ENCODE peak calls at places on chromosomes 11 and 22, in five cellular contexts. G, N, R, W and H are unnamed samples.

GRCh38 chr22:22019659-22020424 is 37.3 kb upstream of the TOP3B start:
- DNase-seq in R (no peak), N (no peak), G (no peak), W (no peak), H (no peak)

GRCh38 chr22:28799125-28799833 is 1.1 kb downstream of the XBP1 start:
- DNase-seq in G (no peak), W (peak), R (peak), N (no peak), H (peak)

GRCh38 chr11:64078294-64078693 is 42.6 kb downstream of the FLRT1 start:
- DNase-seq in G (no peak), N (no peak), W (no peak), R (no peak), H (no peak)

GRCh38 chr11:31628111-31628510 is 118.5 kb downstream of the ELP4 start:
- DNase-seq in G (no peak), R (no peak), N (no peak), W (no peak), H (no peak)

GRCh38 chr11:111785886-111786412 is 19.8 kb upstream of the PPP2R1B start:
- DNase-seq in W (no peak), N (no peak), R (no peak), G (no peak), H (no peak)

GRCh38 chr11:7564803-7565202 is 51.0 kb downstream of the PPFIBP2 start:
- DNase-seq in R (no peak), G (no peak), W (no peak), N (no peak), H (no peak)

GRCh38 chr22:35552846-35553245 is 12.2 kb downstream of the RASD2 start:
- DNase-seq in W (no peak), N (no peak), R (no peak), G (no peak), H (no peak)

GRCh38 chr11:93024376-93024775 is 54.9 kb downstream of the MTNR1B start:
- DNase-seq in R (no peak), N (no peak), W (no peak), G (no peak), H (no peak)

GRCh38 chr11:91608662-91609061 is 616.0 kb upstream of the FAT3 start:
- DNase-seq in N (no peak), G (no peak), W (no peak), R (no peak), H (no peak)

GRCh38 chr11:2975594-2975993 is 16.5 kb downstream of the NAP1L4 start:
- DNase-seq in R (no peak), N (no peak), G (no peak), W (peak), H (no peak)

GRCh38 chr22:19766506-19767426 is 6.2 kb downstream of the TBX1 start:
- DNase-seq in G (peak), W (peak), N (peak), R (peak), H (no peak)

GRCh38 chr22:25219948-25220442 is 556 bp downstream of the CRYBB2 start:
- DNase-seq in G (no peak), N (no peak), R (no peak), W (no peak), H (no peak)

GRCh38 chr22:44816141-44816540 is 63.8 kb downstream of the ARHGAP8 start:
- DNase-seq in G (peak), W (no peak), R (no peak), N (no peak), H (no peak)

GRCh38 chr11:115214644-115215305 is 289.4 kb downstream of the CADM1 start:
- DNase-seq in R (no peak), W (no peak), G (no peak), N (no peak), H (no peak)

GRCh38 chr11:115219378-115219777 is 284.8 kb downstream of the CADM1 start:
- DNase-seq in G (no peak), N (no peak), R (no peak), W (no peak), H (no peak)

GRCh38 chr11:115217726-115218311 is 286.4 kb downstream of the CADM1 start:
- DNase-seq in G (no peak), W (no peak), R (no peak), N (no peak), H (no peak)

GRCh38 chr11:115213007-115213406 is 291.2 kb downstream of the CADM1 start:
- DNase-seq in N (no peak), W (no peak), G (no peak), R (no peak), H (no peak)

GRCh38 chr11:115215694-115216615 is 288.3 kb downstream of the CADM1 start:
- DNase-seq in G (no peak), R (no peak), N (no peak), W (no peak), H (no peak)
- H3K27ac ChIP-seq in G (no peak), R (no peak), N (no peak), W (no peak), H (no peak)

GRCh38 chr11:121672630-121673487 is 220.1 kb upstream of the SORL1-AS1 start:
- DNase-seq in G (no peak), N (peak), R (no peak), W (no peak), H (peak)

GRCh38 chr11:121670792-121671275 is 218.1 kb upstream of the SORL1-AS1 start:
- DNase-seq in G (no peak), R (no peak), W (no peak), N (no peak), H (no peak)

GRCh38 chr11:121669422-121669821 is 216.7 kb upstream of the SORL1-AS1 start:
- DNase-seq in W (no peak), N (no peak), G (no peak), R (no peak), H (no peak)

DNA sequence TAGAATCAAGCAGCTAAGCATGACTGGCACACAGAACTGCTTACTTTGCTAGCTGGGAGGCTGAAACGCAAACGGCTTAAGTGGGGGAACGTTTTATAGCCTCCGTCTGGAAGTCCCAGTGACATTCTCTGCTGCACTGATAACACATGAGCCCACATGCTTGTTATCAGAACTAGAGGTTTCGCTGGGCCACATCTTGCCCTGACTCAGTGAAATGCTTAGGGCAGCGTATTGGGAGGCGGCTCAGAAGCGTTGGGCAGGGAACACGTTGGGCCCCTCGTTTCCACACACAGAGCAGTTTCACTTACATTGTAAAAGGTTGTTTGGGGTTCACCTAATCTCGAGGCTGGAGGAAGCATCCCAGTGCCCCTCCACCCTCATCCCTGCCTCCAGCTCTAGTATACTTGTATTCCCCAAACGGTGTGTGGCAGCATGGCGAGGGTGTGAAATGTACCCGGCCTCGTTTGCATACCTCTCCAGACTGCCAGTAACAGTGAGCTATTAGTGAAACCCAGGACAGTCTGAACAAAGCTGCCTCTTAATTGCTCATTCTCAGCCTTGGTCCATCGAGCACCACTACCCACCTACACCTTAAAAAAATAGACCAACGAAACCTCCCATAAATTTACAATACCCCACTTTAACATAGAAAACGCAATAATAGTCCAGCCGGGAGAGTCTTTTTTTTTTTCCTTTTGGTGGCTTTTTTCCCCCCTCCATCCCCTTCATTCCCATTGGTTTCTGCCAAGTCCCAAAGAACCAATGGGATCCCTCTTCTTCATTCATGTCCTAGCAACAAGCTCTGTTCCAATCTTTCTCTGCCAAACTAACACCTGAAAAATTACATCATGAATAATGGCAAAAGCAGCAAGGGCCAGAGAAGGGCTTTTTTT is 218.8 kb upstream of the SORL1-AS1 start:
- DNase-seq in R (no peak), G (no peak), N (no peak), W (no peak), H (peak)
- H3K27ac ChIP-seq in R (no peak), G (no peak), N (peak), W (no peak), H (peak)

GRCh38 chr11:36693139-36693845 is 95.3 kb upstream of the RAG2 start:
- DNase-seq in G (no peak), W (no peak), N (no peak), R (no peak), H (no peak)
- H3K27ac ChIP-seq in G (no peak), W (no peak), N (no peak), R (no peak), H (no peak)

DNA sequence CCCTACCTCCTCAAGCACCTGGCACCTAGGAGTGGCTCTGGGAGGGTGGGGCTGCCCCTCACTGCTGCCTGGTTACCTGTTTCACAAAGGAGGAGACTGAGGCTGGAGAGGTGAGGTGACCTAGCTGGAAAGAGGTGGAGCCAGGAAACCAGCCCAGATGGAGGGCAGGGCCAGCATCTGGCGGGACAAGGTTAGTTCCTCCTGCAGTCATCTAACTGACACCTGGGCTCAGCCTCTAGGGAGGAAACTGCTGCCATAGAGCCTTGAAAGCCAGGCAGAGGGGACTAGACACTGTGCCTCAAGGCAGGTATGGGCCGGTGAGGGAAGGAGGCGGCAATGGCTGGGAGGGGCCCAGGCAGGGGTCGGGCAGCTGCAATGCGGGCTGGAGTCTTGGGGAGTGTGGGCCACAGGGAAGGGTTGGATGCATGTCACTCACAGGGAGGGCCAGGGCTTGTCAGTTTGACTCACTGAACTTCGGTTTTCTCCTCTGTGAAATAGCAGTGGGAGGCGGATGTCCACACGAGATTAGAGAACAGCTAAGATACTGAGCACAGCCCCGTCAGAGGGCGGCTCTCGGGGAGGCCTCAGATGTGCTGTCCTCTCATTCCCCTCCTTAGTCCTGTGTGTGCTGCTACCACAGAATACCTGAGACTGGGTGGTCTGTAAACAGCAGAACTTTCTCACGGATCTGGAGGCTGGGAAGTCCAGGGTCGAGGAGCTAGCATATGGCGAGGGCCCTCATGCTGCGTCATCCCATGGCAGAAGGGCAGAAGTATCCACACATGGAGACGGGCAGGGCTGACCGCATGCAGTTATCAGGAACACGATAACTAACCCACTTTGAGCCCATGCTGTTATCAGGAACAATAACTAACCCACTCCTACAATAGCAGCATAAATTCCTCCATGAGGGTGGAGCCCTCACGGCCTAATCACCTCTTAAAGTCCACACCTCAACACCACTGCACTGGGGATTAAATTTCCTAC is 16.1 kb downstream of the MGAT3 start:
- DNase-seq in R (peak), N (no peak), G (no peak), W (no peak), H (no peak)
- H3K27ac ChIP-seq in R (peak), N (peak), G (peak), W (peak), H (peak)

GRCh38 chr22:31228425-31228824 is 16.3 kb downstream of the LIMK2 start:
- DNase-seq in R (no peak), W (no peak), G (no peak), N (no peak), H (no peak)

GRCh38 chr22:31229402-31230140 is 17.5 kb downstream of the LIMK2 start:
- DNase-seq in N (no peak), W (no peak), R (peak), G (no peak), H (no peak)

GRCh38 chr22:31230155-31230870 is 18.2 kb downstream of the LIMK2 start:
- DNase-seq in G (no peak), R (no peak), N (no peak), W (no peak), H (no peak)

GRCh38 chr22:31223786-31224191 is 11.7 kb downstream of the LIMK2 start:
- DNase-seq in W (no peak), R (no peak), N (no peak), G (no peak), H (no peak)

GRCh38 chr22:31227186-31227585 is 15.1 kb downstream of the LIMK2 start:
- DNase-seq in G (no peak), W (no peak), R (peak), N (no peak), H (no peak)
- H3K27ac ChIP-seq in G (no peak), W (no peak), R (peak), N (peak), H (no peak)

GRCh38 chr22:46457502-46458488 is 79.6 kb downstream of the CELSR1 start:
- DNase-seq in W (no peak), N (no peak), G (peak), R (no peak), H (no peak)
- H3K27ac ChIP-seq in W (no peak), N (no peak), G (no peak), R (no peak), H (no peak)